ENCODE peak calls at places on chromosomes 2 and 18, in ten cellular contexts. P is GM23338, Z is GM12865, U is testis, D is GM06990, N is astrocyte of the spinal cord, J is left ventricle myocardium inferior, Y is lower leg skin, L is HFFc6, S is brain microvascular endothelial cell. R is an unnamed sample.

GRCh38 chr2:25567406-25567805 is 106.0 kb downstream of the DTNB start:
- DNase-seq in U (peak), D (peak), Y (no peak), L (peak), S (peak), Z (peak), N (peak), P (peak), J (no peak), R (no peak)

GRCh38 chr2:37616674-37616999 is 54.8 kb downstream of the CDC42EP3 start:
- DNase-seq in S (no peak), J (no peak), U (no peak), N (no peak), Y (no peak), Z (no peak), P (no peak), D (no peak), L (no peak), R (no peak)

GRCh38 chr18:23723121-23723520 is 33.9 kb downstream of the LAMA3 start:
- DNase-seq in Y (no peak), Z (no peak), S (no peak), U (no peak), N (no peak), J (no peak), P (no peak), D (no peak), L (peak), R (no peak)

GRCh38 chr2:99957724-99958123 is 184.7 kb downstream of the AFF3 start:
- DNase-seq in Y (no peak), Z (no peak), N (peak), P (no peak), U (no peak), D (no peak), J (no peak), S (no peak), L (peak), R (no peak)

GRCh38 chr2:168159754-168160585 is 87.4 kb downstream of the STK39 start:
- DNase-seq in U (peak), Y (no peak), Z (no peak), D (no peak), N (no peak), S (no peak), J (no peak), P (no peak), L (no peak), R (no peak)

GRCh38 chr2:16785072-16785638 is 119.5 kb upstream of the CYRIA start:
- DNase-seq in Z (no peak), J (no peak), L (no peak), P (no peak), S (no peak), D (no peak), U (no peak), Y (peak), N (no peak), R (no peak)

GRCh38 chr2:219243291-219243761 is 1.9 kb downstream of the GLB1L start:
- DNase-seq in J (no peak), Z (no peak), P (peak), U (peak), N (no peak), D (no peak), L (no peak), S (no peak), Y (no peak), R (no peak)

GRCh38 chr2:4915348-4915747 is 776.8 kb upstream of the SOX11 start:
- DNase-seq in L (no peak), P (no peak), S (no peak), J (no peak), D (no peak), N (no peak), U (no peak), Y (no peak), Z (no peak), R (no peak)

GRCh38 chr2:46050489-46050888 is 246.7 kb upstream of the EPAS1 start:
- DNase-seq in Y (no peak), N (no peak), S (no peak), U (no peak), Z (no peak), P (peak), D (no peak), L (no peak), J (no peak), R (no peak)
- TF ChIP-seq CTCF in Y (no peak), N (no peak), S (peak), U (no peak), Z (no peak), P (peak), D (peak), L (peak), J (no peak), R (no peak)

GRCh38 chr2:197453123-197453913 is at the start of gene COQ10B:
- DNase-seq in U (peak), J (peak), Z (peak), N (peak), Y (peak), P (peak), L (peak), D (peak), S (peak), R (peak)
- TF ChIP-seq CTCF in U (no peak), J (peak), Z (peak), N (peak), Y (no peak), P (peak), L (peak), D (peak), S (peak), R (peak)

GRCh38 chr18:8324343-8325065 is 284.7 kb upstream of the RAB12 start:
- DNase-seq in S (no peak), P (peak), J (no peak), N (no peak), D (no peak), Y (no peak), U (no peak), L (no peak), Z (no peak), R (no peak)
- TF ChIP-seq CTCF in S (peak), P (peak), J (no peak), N (peak), D (no peak), Y (no peak), U (no peak), L (peak), Z (no peak), R (no peak)

DNA sequence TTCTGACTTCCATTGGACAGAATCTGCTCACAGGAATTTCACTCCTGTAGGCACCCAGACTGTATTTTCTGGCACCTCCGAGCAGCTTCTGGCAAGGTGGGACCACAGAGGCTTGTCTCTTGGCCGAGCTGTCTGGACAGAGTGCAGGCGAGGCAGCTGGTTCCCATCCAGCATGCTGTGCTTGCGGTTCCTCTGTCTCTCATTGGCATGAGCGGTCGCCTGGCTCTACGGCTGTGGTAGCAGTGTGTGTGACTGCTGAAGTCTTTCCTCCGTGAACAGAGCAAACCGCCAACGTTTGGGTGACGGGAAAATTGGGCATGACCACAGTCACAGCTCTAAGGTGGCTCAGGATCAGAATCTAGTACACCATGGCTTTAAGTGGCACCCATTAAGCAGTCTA is 411.7 kb upstream of the NETO1 start:
- DNase-seq in Y (no peak), P (no peak), J (peak), L (no peak), N (no peak), Z (no peak), D (no peak), S (no peak), U (no peak), R (no peak)
- TF ChIP-seq CTCF in Y (no peak), P (no peak), J (no peak), L (no peak), N (no peak), Z (no peak), D (no peak), S (no peak), U (no peak), R (no peak)

GRCh38 chr2:170770304-170771048 is at the start of gene ERICH2:
- DNase-seq in P (peak), N (peak), U (peak), S (peak), J (peak), Y (peak), D (peak), Z (peak), L (peak), R (peak)
- TF ChIP-seq CTCF in P (peak), N (peak), U (no peak), S (peak), J (no peak), Y (no peak), D (no peak), Z (peak), L (no peak), R (no peak)

GRCh38 chr2:152635635-152636298 is 81.5 kb downstream of the PRPF40A start:
- DNase-seq in Y (peak), Z (peak), L (peak), P (peak), D (peak), J (peak), U (peak), N (peak), S (peak), R (peak)
- TF ChIP-seq CTCF in Y (no peak), Z (peak), L (peak), P (peak), D (peak), J (peak), U (peak), N (peak), S (peak), R (peak)

GRCh38 chr2:11154460-11155325 is 574 bp upstream of the SLC66A3 start:
- DNase-seq in Y (peak), J (peak), N (peak), L (peak), U (peak), P (peak), S (peak), D (peak), Z (peak), R (peak)
- TF ChIP-seq CTCF in Y (no peak), J (no peak), N (no peak), L (no peak), U (no peak), P (no peak), S (peak), D (no peak), Z (no peak), R (no peak)

GRCh38 chr2:190698895-190699294 is 50.0 kb downstream of the NAB1 start:
- DNase-seq in L (no peak), Y (no peak), P (peak), D (no peak), U (no peak), Z (no peak), J (no peak), S (no peak), N (no peak), R (no peak)
- TF ChIP-seq CTCF in L (peak), Y (no peak), P (peak), D (no peak), U (no peak), Z (no peak), J (peak), S (peak), N (peak), R (no peak)

DNA sequence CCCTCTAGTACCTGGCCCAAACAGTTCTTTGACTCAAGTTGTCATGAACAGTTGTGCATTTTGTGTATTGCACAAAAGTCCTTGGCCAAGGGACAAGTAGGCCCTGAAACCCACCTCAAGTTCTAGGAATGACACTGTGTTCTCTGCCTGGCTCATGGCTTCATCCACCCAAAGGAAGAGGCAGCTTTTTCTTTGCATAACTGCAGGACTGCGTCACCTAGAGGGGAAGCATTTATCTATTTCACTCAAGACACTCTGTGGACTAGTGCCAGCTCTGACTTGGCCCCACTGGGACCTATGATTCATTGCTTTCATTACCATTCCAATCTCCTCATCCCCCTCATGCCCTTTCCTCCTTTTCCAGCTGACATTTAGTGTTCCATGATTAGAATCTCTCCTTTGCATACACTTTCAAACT is 119.3 kb upstream of the SIX2 start:
- DNase-seq in P (no peak), S (peak), U (peak), D (no peak), N (peak), Y (no peak), J (peak), Z (no peak), L (peak), R (no peak)
- TF ChIP-seq CTCF in P (no peak), S (peak), U (no peak), D (no peak), N (no peak), Y (no peak), J (no peak), Z (no peak), L (peak), R (no peak)

R was measured in D721Med.